ENCODE peak calls at places on chromosomes 4 and X, in seven cellular contexts. One of them, this sample, is unnamed.

GRCh38 chrX:39602226-39602625 is 495.5 kb downstream of the BCOR start:
- DNase-seq in GM12878: no peak
- DNase-seq in HCT116: no peak
- DNase-seq in K562: no peak
- DNase-seq in HepG2: no peak
- DNase-seq in SK-N-SH: no peak
- DNase-seq in H1: no peak
- DNase-seq in this sample: no peak

GRCh38 chr4:126583509-126583908 is 1049.2 kb upstream of the INTU start:
- DNase-seq in GM12878: no peak
- DNase-seq in HCT116: peak
- DNase-seq in K562: peak
- DNase-seq in HepG2: peak
- DNase-seq in SK-N-SH: no peak
- DNase-seq in H1: no peak
- DNase-seq in this sample: peak

GRCh38 chr4:3747582-3747906 is 18.6 kb upstream of the ADRA2C start:
- DNase-seq in GM12878: no peak
- DNase-seq in HCT116: no peak
- DNase-seq in K562: peak
- DNase-seq in HepG2: no peak
- DNase-seq in SK-N-SH: no peak
- DNase-seq in H1: peak
- DNase-seq in this sample: peak

GRCh38 chrX:80792205-80792604 is 17.5 kb downstream of the BRWD3 start:
- DNase-seq in GM12878: no peak
- DNase-seq in HCT116: no peak
- DNase-seq in K562: no peak
- DNase-seq in HepG2: no peak
- DNase-seq in SK-N-SH: no peak
- DNase-seq in H1: no peak
- DNase-seq in this sample: no peak

GRCh38 chr4:94416335-94416734 is 35.4 kb upstream of the PDLIM5 start:
- DNase-seq in GM12878: no peak
- DNase-seq in HCT116: no peak
- DNase-seq in K562: no peak
- DNase-seq in HepG2: no peak
- DNase-seq in SK-N-SH: no peak
- DNase-seq in H1: no peak
- DNase-seq in this sample: no peak

GRCh38 chrX:78747471-78747870 is at the start of gene LPAR4:
- DNase-seq in GM12878: no peak
- DNase-seq in HCT116: no peak
- DNase-seq in K562: no peak
- DNase-seq in HepG2: no peak
- DNase-seq in SK-N-SH: no peak
- DNase-seq in H1: peak
- DNase-seq in this sample: no peak

GRCh38 chr4:26687728-26688127 is 103.8 kb downstream of the TBC1D19 start:
- DNase-seq in GM12878: no peak
- DNase-seq in HCT116: no peak
- DNase-seq in K562: no peak
- DNase-seq in HepG2: no peak
- DNase-seq in SK-N-SH: no peak
- DNase-seq in H1: no peak
- DNase-seq in this sample: no peak

GRCh38 chrX:110428144-110428543 is 69.5 kb downstream of the RTL9 start:
- DNase-seq in GM12878: no peak
- DNase-seq in HCT116: no peak
- DNase-seq in K562: no peak
- DNase-seq in HepG2: no peak
- DNase-seq in SK-N-SH: no peak
- DNase-seq in H1: no peak
- DNase-seq in this sample: no peak

GRCh38 chr4:128574706-128575105 is 234.8 kb upstream of the JADE1 start:
- DNase-seq in GM12878: peak
- DNase-seq in HCT116: peak
- DNase-seq in K562: peak
- DNase-seq in HepG2: peak
- DNase-seq in SK-N-SH: peak
- DNase-seq in H1: peak
- DNase-seq in this sample: peak

GRCh38 chrX:15310117-15310516 is 5.3 kb downstream of the ASB11 start:
- DNase-seq in GM12878: no peak
- DNase-seq in HCT116: no peak
- DNase-seq in K562: peak
- DNase-seq in HepG2: no peak
- DNase-seq in SK-N-SH: no peak
- DNase-seq in H1: no peak
- DNase-seq in this sample: no peak

GRCh38 chr4:81426770-81427604 is 44.7 kb downstream of the RASGEF1B start:
- DNase-seq in GM12878: no peak
- DNase-seq in HCT116: no peak
- DNase-seq in K562: no peak
- DNase-seq in HepG2: no peak
- DNase-seq in SK-N-SH: no peak
- DNase-seq in H1: no peak
- DNase-seq in this sample: no peak

GRCh38 chr4:149951501-149951900 is 126.7 kb upstream of the DCLK2 start:
- DNase-seq in GM12878: no peak
- DNase-seq in HCT116: no peak
- DNase-seq in K562: no peak
- DNase-seq in HepG2: no peak
- DNase-seq in SK-N-SH: no peak
- DNase-seq in H1: no peak
- DNase-seq in this sample: no peak

DNA sequence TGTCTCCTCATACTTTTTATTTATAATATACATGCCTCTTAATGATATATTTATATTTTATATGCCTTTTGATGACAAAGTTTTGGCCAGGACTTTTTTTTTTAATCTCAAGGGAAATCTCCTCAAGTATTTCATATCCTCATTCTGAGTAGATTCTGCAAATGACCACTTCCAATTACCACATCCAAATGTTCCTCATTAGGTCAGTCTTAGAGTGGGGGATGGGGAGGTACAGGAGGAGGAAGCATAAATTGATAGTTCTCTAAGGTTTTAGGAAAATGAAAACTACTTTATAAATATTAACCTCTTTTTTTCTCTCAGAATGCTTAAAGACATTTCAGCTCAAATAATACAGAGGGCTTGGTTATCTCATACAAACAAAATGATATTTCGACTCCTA is 3.6 kb downstream of the CXorf58 start:
- DNase-seq in GM12878: no peak
- DNase-seq in HCT116: no peak
- DNase-seq in K562: no peak
- DNase-seq in HepG2: no peak
- DNase-seq in SK-N-SH: no peak
- DNase-seq in H1: no peak
- DNase-seq in this sample: no peak
- TF ChIP-seq JUND in GM12878: no peak
- TF ChIP-seq JUND in HCT116: no peak
- TF ChIP-seq JUND in K562: no peak
- TF ChIP-seq JUND in HepG2: no peak
- TF ChIP-seq JUND in SK-N-SH: no peak
- TF ChIP-seq JUND in H1: no peak
- TF ChIP-seq JUND in this sample: no peak

GRCh38 chrX:19886888-19887531 is 390 bp downstream of the SH3KBP1 start:
- DNase-seq in GM12878: no peak
- DNase-seq in HCT116: no peak
- DNase-seq in K562: peak
- DNase-seq in HepG2: no peak
- DNase-seq in SK-N-SH: peak
- DNase-seq in H1: no peak
- DNase-seq in this sample: no peak
- TF ChIP-seq JUND in GM12878: no peak
- TF ChIP-seq JUND in HCT116: no peak
- TF ChIP-seq JUND in K562: no peak
- TF ChIP-seq JUND in HepG2: no peak
- TF ChIP-seq JUND in SK-N-SH: no peak
- TF ChIP-seq JUND in H1: no peak
- TF ChIP-seq JUND in this sample: no peak

DNA sequence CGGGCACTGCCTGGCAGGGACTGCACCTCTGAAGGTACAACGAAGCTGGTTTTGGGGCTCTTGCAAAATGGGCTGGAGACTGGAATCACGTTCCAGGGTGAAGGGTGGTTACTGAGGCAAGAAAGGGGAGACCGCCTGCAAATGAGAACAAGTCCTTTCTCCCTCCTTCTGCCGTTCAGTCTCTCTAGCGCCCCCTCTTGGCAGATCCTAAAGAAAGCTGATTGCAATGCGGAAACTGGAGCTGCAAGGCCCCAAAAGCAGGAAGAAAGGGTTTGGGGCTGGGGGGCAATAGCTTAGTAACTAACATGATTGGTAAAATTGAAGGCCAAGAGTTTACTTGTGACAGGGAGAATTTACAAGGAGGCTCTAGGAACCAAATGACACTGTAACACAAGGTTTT is 222.6 kb upstream of the HAND2 start:
- DNase-seq in GM12878: no peak
- DNase-seq in HCT116: peak
- DNase-seq in K562: peak
- DNase-seq in HepG2: peak
- DNase-seq in SK-N-SH: no peak
- DNase-seq in H1: peak
- DNase-seq in this sample: peak
- TF ChIP-seq JUND in GM12878: no peak
- TF ChIP-seq JUND in HCT116: no peak
- TF ChIP-seq JUND in K562: no peak
- TF ChIP-seq JUND in HepG2: no peak
- TF ChIP-seq JUND in SK-N-SH: no peak
- TF ChIP-seq JUND in H1: no peak
- TF ChIP-seq JUND in this sample: no peak

DNA sequence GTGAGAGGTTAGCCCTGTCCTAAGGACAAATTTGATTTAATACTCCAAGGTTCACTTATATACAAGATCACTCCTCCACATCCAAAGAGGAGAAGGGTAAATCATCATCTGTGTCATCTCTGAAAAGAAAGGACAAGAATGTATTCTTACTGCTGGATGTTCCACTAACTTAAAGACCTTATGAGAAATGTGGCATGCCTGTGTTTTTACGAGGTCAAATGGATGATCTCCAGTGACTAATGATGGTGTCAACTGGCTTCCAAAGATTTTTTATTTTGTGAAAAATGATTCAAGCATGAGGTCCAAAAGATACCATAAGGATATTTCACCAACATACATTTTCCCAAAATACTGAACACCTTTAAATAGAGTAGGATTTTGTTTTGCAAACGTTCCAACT is 143.4 kb downstream of the PTCHD1 start:
- DNase-seq in GM12878: no peak
- DNase-seq in HCT116: no peak
- DNase-seq in K562: no peak
- DNase-seq in HepG2: no peak
- DNase-seq in SK-N-SH: no peak
- DNase-seq in H1: no peak
- DNase-seq in this sample: no peak
- TF ChIP-seq JUND in GM12878: no peak
- TF ChIP-seq JUND in HCT116: no peak
- TF ChIP-seq JUND in K562: no peak
- TF ChIP-seq JUND in HepG2: no peak
- TF ChIP-seq JUND in SK-N-SH: no peak
- TF ChIP-seq JUND in H1: no peak
- TF ChIP-seq JUND in this sample: no peak

DNA sequence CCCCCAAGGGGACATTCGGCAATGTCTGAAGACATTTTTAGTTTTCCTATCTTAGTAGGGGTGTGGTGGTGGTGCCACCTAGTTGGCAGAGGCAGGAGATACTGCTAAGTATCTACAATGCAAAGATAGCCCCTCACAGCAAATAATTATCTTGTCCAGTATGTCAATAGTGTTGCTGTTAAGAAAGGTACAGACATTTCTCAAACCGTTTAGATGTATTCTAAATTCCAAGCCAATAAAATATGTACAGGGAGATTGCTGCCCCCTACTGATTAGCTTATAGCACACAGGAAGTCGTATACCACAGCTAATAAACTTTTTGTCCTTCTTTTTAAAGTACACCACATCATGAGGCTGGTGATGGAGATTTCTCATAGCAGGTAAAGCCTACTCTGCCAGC is 260.5 kb downstream of the TMA16 start:
- DNase-seq in GM12878: peak
- DNase-seq in HCT116: no peak
- DNase-seq in K562: no peak
- DNase-seq in HepG2: no peak
- DNase-seq in SK-N-SH: no peak
- DNase-seq in H1: no peak
- DNase-seq in this sample: no peak
- TF ChIP-seq JUND in GM12878: no peak
- TF ChIP-seq JUND in HCT116: no peak
- TF ChIP-seq JUND in K562: no peak
- TF ChIP-seq JUND in HepG2: no peak
- TF ChIP-seq JUND in SK-N-SH: no peak
- TF ChIP-seq JUND in H1: no peak
- TF ChIP-seq JUND in this sample: no peak

GRCh38 chrX:44310227-44310626 is 33.2 kb downstream of the EFHC2 start:
- DNase-seq in GM12878: no peak
- DNase-seq in HCT116: no peak
- DNase-seq in K562: no peak
- DNase-seq in HepG2: no peak
- DNase-seq in SK-N-SH: no peak
- DNase-seq in H1: no peak
- DNase-seq in this sample: no peak
- TF ChIP-seq JUND in GM12878: no peak
- TF ChIP-seq JUND in HCT116: no peak
- TF ChIP-seq JUND in K562: no peak
- TF ChIP-seq JUND in HepG2: no peak
- TF ChIP-seq JUND in SK-N-SH: no peak
- TF ChIP-seq JUND in H1: no peak
- TF ChIP-seq JUND in this sample: no peak

DNA sequence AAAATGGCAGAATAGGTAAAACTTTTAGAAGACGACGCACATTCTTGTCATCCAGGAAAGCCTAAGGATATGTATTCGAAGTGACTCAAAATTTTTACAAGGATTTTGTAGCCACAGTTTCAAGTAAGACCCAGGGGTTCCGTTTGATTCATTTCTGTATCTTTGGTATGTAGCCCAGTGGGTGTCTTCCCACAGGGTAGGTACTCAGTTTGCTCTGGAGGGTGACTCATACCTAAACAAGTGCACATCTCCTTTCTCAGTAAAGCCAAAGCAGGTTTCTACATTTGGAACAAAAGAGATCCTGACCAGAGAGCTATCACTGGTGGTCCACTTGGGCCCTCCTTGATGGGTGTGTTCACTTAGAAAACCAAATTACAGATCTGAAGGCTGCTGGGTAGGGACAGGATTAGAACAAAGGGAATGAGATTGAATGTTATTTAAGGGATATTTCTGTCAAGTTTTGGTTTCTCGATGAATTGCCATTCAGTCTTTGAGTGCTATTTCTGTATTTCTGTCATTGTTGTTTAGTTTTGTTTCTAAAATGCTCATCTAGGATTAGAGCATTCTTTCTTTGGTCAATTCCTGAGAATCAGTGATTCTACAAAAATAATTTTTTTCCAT is 56.1 kb downstream of the PLS3 start:
- DNase-seq in GM12878: peak
- DNase-seq in HCT116: peak
- DNase-seq in K562: no peak
- DNase-seq in HepG2: no peak
- DNase-seq in SK-N-SH: peak
- DNase-seq in H1: peak
- DNase-seq in this sample: no peak
- TF ChIP-seq JUND in GM12878: peak
- TF ChIP-seq JUND in HCT116: peak
- TF ChIP-seq JUND in K562: no peak
- TF ChIP-seq JUND in HepG2: no peak
- TF ChIP-seq JUND in SK-N-SH: peak
- TF ChIP-seq JUND in H1: peak
- TF ChIP-seq JUND in this sample: no peak

This sample was measured in T47D.